ENCODE peak calls at places on chromosome 1, in seven cellular contexts. Y is stomach, L is AG04450, T is heart right ventricle, J is IMR-90, R is dorsolateral prefrontal cortex, G is RWPE2. X is an unnamed sample. For H3K27me3, the result is how much of the 10 kb centered on the place peaks cover.

GRCh38 chr1:67213164-67213563 is 46.9 kb downstream of the IL23R start:
- DNase-seq in J (peak), T (no peak), G (no peak), R (no peak), Y (no peak), L (no peak), X (no peak)

GRCh38 chr1:231353086-231353485 is 15.0 kb downstream of the SPRTN start:
- DNase-seq in L (no peak), Y (no peak), R (no peak), T (no peak), G (no peak), J (no peak), X (no peak)

GRCh38 chr1:172951728-172952365 is 98.9 kb downstream of the TNFSF18 start:
- DNase-seq in J (peak), L (no peak), R (no peak), T (no peak), G (no peak), Y (no peak), X (no peak)

GRCh38 chr1:1232224-1232800 is at the start of gene B3GALT6:
- DNase-seq in T (no peak), R (no peak), Y (no peak), J (peak), G (no peak), L (no peak), X (no peak)

GRCh38 chr1:206892351-206892984 is 4.8 kb upstream of the IL24 start:
- DNase-seq in R (no peak), L (no peak), Y (no peak), G (no peak), J (peak), T (no peak), X (no peak)

GRCh38 chr1:231037585-231038517 is 2.2 kb downstream of the FAM89A start:
- DNase-seq in L (no peak), G (no peak), R (no peak), T (no peak), J (no peak), Y (no peak), X (no peak)

GRCh38 chr1:3735027-3735682 is 17.1 kb upstream of the CCDC27 start:
- DNase-seq in T (no peak), R (no peak), J (no peak), L (no peak), G (no peak), Y (no peak), X (no peak)

GRCh38 chr1:20429296-20429695 is 56.7 kb downstream of the CAMK2N1 start:
- DNase-seq in G (no peak), J (peak), R (no peak), Y (no peak), T (peak), L (no peak), X (no peak)

GRCh38 chr1:99457381-99458165 is 188.3 kb upstream of the PALMD start:
- DNase-seq in R (no peak), L (no peak), Y (no peak), J (peak), G (no peak), T (no peak), X (no peak)

GRCh38 chr1:156805766-156806511 is 10.7 kb downstream of the SH2D2A start:
- DNase-seq in T (peak), Y (no peak), R (no peak), G (no peak), L (peak), J (peak), X (peak)

GRCh38 chr1:27872802-27873665 is 690 bp downstream of the THEMIS2 start:
- DNase-seq in J (peak), R (peak), L (no peak), T (no peak), G (peak), Y (peak), X (no peak)

GRCh38 chr1:107404756-107405155 is 263.9 kb downstream of the NTNG1 start:
- DNase-seq in Y (no peak), R (no peak), L (no peak), G (no peak), J (peak), T (no peak), X (no peak)

GRCh38 chr1:31135973-31136600 is 70.6 kb upstream of the PUM1 start:
- DNase-seq in J (no peak), L (no peak), R (no peak), G (no peak), T (no peak), Y (no peak), X (no peak)

GRCh38 chr1:244968431-244968830 is 104.1 kb upstream of the HNRNPU start:
- DNase-seq in R (no peak), T (no peak), G (no peak), J (no peak), Y (no peak), L (no peak), X (no peak)

GRCh38 chr1:154316704-154317103 is 4.2 kb upstream of the AQP10 start:
- DNase-seq in L (no peak), G (no peak), R (no peak), Y (no peak), T (no peak), J (no peak), X (no peak)

GRCh38 chr1:110434946-110435345 is 16.0 kb upstream of the PROK1 start:
- DNase-seq in L (no peak), J (no peak), T (no peak), G (no peak), R (no peak), Y (no peak), X (peak)

GRCh38 chr1:195591917-195592672 is 1016.1 kb downstream of the KCNT2 start:
- DNase-seq in J (peak), L (peak), G (no peak), Y (no peak), R (no peak), T (no peak), X (no peak)

GRCh38 chr1:229645296-229646050 is 19.4 kb downstream of the URB2 start:
- DNase-seq in T (no peak), Y (no peak), L (no peak), R (no peak), G (no peak), J (no peak), X (no peak)

GRCh38 chr1:234154320-234155251 is 218.7 kb upstream of the COA6 start:
- DNase-seq in R (no peak), J (peak), L (peak), T (peak), Y (no peak), G (no peak), X (no peak)

GRCh38 chr1:59703226-59703917 is 111.4 kb upstream of the HOOK1 start:
- DNase-seq in T (no peak), G (no peak), R (no peak), J (no peak), Y (no peak), L (no peak), X (no peak)

GRCh38 chr1:241722984-241723383 is 70.9 kb downstream of the WDR64 start:
- DNase-seq in L (no peak), R (no peak), G (no peak), J (no peak), T (no peak), Y (no peak), X (no peak)

GRCh38 chr1:69569983-69570755 is 2.4 kb downstream of the LRRC7 start:
- DNase-seq in J (no peak), T (no peak), R (peak), G (no peak), Y (no peak), L (no peak), X (no peak)
- H3K27me3 ChIP-seq in J (under half), T (under half), R (under half), G (half or more), Y (under half), L (under half), X (under half)

GRCh38 chr1:169180167-169180566 is 73.7 kb downstream of the ATP1B1 start:
- DNase-seq in L (no peak), Y (no peak), T (no peak), J (no peak), G (no peak), R (no peak), X (no peak)
- H3K27me3 ChIP-seq in L (under half), Y (under half), T (under half), J (under half), G (under half), R (under half), X (under half)

GRCh38 chr1:200294241-200294640 is 115.6 kb downstream of the ZNF281 start:
- DNase-seq in J (no peak), G (no peak), R (no peak), T (no peak), L (no peak), Y (no peak), X (no peak)
- H3K27me3 ChIP-seq in J (under half), G (under half), R (under half), T (under half), L (under half), Y (under half), X (under half)

GRCh38 chr1:111990026-111990877 is 784 bp upstream of the KCND3 start:
- DNase-seq in Y (peak), J (no peak), R (no peak), G (no peak), L (no peak), T (no peak), X (no peak)

GRCh38 chr1:111990878-111991760 is 1.7 kb upstream of the KCND3 start:
- DNase-seq in R (peak), L (no peak), J (no peak), T (peak), Y (peak), G (no peak), X (peak)

GRCh38 chr1:111988377-111988742 is 1.1 kb downstream of the KCND3 start:
- DNase-seq in T (no peak), L (no peak), Y (no peak), J (no peak), G (no peak), R (no peak), X (no peak)

GRCh38 chr1:111988743-111989453 is 570 bp downstream of the KCND3 start:
- DNase-seq in L (no peak), G (no peak), J (no peak), T (no peak), R (no peak), Y (peak), X (no peak)

GRCh38 chr1:111989531-111990025 is at the start of gene KCND3:
- DNase-seq in G (no peak), L (no peak), J (peak), Y (peak), R (no peak), T (no peak), X (peak)
- H3K27me3 ChIP-seq in G (under half), L (half or more), J (half or more), Y (under half), R (under half), T (under half), X (under half)

DNA sequence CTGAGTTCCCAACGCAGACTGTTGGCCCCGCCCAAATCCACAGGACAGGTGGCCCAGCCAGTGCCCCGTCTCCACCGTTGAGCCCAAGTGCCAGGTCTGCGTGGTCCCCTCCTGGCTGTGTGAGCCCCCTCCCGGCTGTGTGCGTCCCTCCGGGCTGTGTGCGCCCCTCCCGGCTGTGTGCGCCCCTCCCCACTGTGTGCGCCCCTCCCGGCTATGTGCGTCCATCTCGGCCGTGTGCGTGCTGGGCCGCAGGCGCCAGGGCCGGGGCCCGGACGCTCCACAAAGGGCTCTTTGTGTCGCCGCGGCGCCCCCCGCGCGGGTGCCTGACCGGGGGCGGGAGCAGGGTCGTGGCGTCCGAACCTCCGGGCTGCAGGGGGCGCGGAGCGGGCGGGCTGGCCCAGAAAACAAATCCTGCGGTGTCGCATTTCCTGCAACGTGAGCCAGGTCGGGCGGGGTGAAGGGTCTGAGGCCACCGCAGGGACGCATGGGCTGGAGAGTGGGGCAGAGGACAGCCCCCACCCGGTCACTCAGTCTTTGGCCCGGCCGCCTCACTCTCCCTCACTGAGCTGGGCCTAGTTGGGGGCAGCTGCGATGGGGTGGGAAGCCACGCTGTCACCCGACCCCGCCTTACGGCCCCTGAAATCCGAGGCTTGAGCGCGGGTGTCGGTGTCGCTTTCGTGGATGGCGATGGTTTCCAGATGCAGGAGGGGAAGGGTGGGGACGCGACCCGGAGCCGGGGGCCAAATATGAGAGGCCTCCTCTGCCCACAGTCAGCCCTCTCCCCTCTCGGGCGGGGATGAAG is 18.8 kb downstream of the TNFRSF25 start:
- DNase-seq in G (no peak), L (no peak), T (no peak), J (no peak), Y (no peak), R (no peak), X (no peak)
- H3K27me3 ChIP-seq in G (under half), L (half or more), T (half or more), J (half or more), Y (under half), R (half or more), X (under half)

GRCh38 chr1:158931055-158931737 is at the start of gene PYHIN1:
- DNase-seq in R (no peak), G (no peak), L (no peak), J (no peak), Y (no peak), T (no peak), X (no peak)
- H3K27me3 ChIP-seq in R (under half), G (under half), L (under half), J (under half), Y (under half), T (under half), X (under half)

GRCh38 chr1:228006034-228006792 is 585 bp upstream of the WNT3A start:
- DNase-seq in R (peak), J (no peak), T (no peak), L (no peak), Y (peak), G (no peak), X (peak)

GRCh38 chr1:228007801-228008341 is 1.1 kb downstream of the WNT3A start:
- DNase-seq in L (no peak), G (no peak), T (no peak), R (peak), Y (peak), J (no peak), X (peak)

GRCh38 chr1:228005511-228006033 is 1.2 kb upstream of the WNT3A start:
- DNase-seq in J (no peak), Y (peak), G (no peak), T (no peak), R (no peak), L (no peak), X (peak)

GRCh38 chr1:228007054-228007800 is 429 bp downstream of the WNT3A start:
- DNase-seq in Y (peak), J (no peak), L (no peak), R (peak), G (no peak), T (no peak), X (peak)

DNA sequence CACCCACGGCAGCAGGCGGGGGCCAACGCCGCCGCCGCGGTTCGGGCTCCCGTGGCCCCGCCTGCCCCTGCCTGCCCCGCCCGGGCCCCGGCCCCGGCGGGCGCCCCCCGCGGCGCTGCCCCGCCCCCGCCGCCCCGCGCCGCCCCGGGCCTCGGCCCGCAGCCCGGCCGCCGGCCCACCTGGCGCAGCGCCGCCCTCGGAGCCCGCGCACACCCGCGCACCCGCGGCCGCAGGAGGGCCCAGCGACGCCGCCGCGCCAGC is at the start of gene WNT3A:
- DNase-seq in Y (no peak), R (no peak), T (no peak), J (no peak), L (no peak), G (no peak), X (no peak)
- H3K27me3 ChIP-seq in Y (under half), R (half or more), T (half or more), J (half or more), L (half or more), G (under half), X (under half)

DNA sequence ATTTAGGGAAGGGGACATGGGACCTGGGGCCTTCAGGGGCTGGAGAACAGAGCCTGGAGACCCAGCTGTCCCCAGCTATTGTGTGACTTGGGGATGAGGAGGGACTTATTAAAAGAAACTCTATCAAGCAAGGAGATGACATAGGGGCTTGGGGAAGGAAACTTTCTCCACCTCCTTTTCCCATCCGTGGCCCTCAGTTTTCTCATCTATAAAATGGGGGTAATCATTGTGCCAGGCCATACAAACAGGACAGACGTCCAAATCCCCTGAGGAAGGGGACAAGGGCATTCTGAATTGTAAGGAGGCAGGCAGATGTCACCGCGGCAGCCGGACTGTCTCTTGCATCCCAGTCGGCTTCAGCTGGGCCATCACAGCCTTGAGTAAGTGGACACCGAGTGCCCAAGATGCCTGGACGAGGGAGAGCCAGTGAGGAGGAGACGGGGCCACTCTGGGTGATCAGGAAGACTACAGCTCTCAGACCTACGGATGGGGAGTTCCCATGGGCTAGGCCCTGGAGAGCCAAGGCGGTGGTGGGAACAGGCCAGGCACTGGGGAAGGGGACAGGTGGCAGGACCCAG is 1.9 kb downstream of the FBXO2 start:
- DNase-seq in L (no peak), R (no peak), T (no peak), J (no peak), Y (no peak), G (no peak), X (no peak)
- H3K27me3 ChIP-seq in L (under half), R (under half), T (under half), J (under half), Y (under half), G (under half), X (under half)